ENCODE peak calls at places on chromosome 2, in five cellular contexts. P is suprapubic skin, L is colonic mucosa, A is MM.1S, M is heart left ventricle. K is an unnamed sample. For H3K36me3, the result is how much of the 10 kb centered on the place peaks cover.

GRCh38 chr2:240733803-240734495 is 42.3 kb downstream of the AQP12A start:
- DNase-seq in M (no peak), P (no peak), A (no peak), L (no peak), K (no peak)

GRCh38 chr2:119240311-119241204 is 16.9 kb downstream of the STEAP3 start:
- DNase-seq in P (no peak), A (no peak), M (peak), L (peak), K (peak)

GRCh38 chr2:31241625-31242270 is 7.8 kb downstream of the EHD3 start:
- DNase-seq in L (no peak), A (no peak), M (no peak), P (no peak), K (no peak)

GRCh38 chr2:38013158-38013752 is 62.7 kb downstream of the CYP1B1 start:
- DNase-seq in L (no peak), P (no peak), M (no peak), A (no peak), K (no peak)

GRCh38 chr2:185857676-185858075 is 119.1 kb downstream of the FSIP2 start:
- DNase-seq in P (no peak), A (no peak), L (no peak), M (no peak), K (no peak)

GRCh38 chr2:206392118-206392517 is 51.2 kb upstream of the ADAM23 start:
- DNase-seq in P (no peak), M (no peak), A (peak), L (no peak), K (no peak)

GRCh38 chr2:241803387-241804325 is 5.3 kb upstream of the NEU4 start:
- DNase-seq in M (peak), P (peak), A (no peak), L (peak), K (no peak)

GRCh38 chr2:20179179-20179754 is 45.7 kb downstream of the SDC1 start:
- DNase-seq in M (no peak), L (no peak), A (no peak), P (peak), K (no peak)

GRCh38 chr2:46548103-46548486 is 68.7 kb downstream of the TMEM247 start:
- DNase-seq in M (peak), A (peak), L (peak), P (no peak), K (peak)

GRCh38 chr2:65076345-65076710 is 20.1 kb downstream of the CEP68 start:
- DNase-seq in M (no peak), A (no peak), L (no peak), P (no peak), K (no peak)

GRCh38 chr2:235204923-235205322 is 253.1 kb downstream of the SH3BP4 start:
- DNase-seq in P (no peak), L (no peak), M (no peak), A (no peak), K (no peak)

GRCh38 chr2:124402274-124402673 is 377.2 kb downstream of the CNTNAP5 start:
- DNase-seq in L (no peak), M (no peak), A (no peak), P (no peak), K (no peak)

GRCh38 chr2:69452687-69453086 is 15.5 kb upstream of the NFU1 start:
- DNase-seq in L (no peak), A (no peak), M (no peak), P (no peak), K (no peak)

GRCh38 chr2:69300650-69301049 is 86.4 kb downstream of the GFPT1 start:
- DNase-seq in M (no peak), P (no peak), A (no peak), L (no peak), K (no peak)

GRCh38 chr2:25979006-25979405 is 3.3 kb downstream of the KIF3C start:
- DNase-seq in L (no peak), M (no peak), P (no peak), A (no peak), K (no peak)

GRCh38 chr2:229376866-229377265 is 105.8 kb upstream of the PID1 start:
- DNase-seq in A (no peak), P (no peak), L (no peak), M (no peak), K (no peak)

GRCh38 chr2:72982781-72983499 is 65.6 kb downstream of the EMX1 start:
- DNase-seq in P (no peak), M (no peak), A (no peak), L (no peak), K (no peak)

GRCh38 chr2:127165539-127165935 is 54.6 kb downstream of the CYP27C1 start:
- DNase-seq in P (no peak), M (peak), L (no peak), A (peak), K (no peak)

GRCh38 chr2:64766841-64767669 is 113.3 kb upstream of the SERTAD2 start:
- DNase-seq in M (no peak), P (no peak), L (no peak), A (peak), K (no peak)

GRCh38 chr2:211103989-211104388 is 547.6 kb downstream of the CPS1 start:
- DNase-seq in A (no peak), M (no peak), P (no peak), L (peak), K (no peak)

GRCh38 chr2:47486858-47487497 is 84.0 kb downstream of the MSH2 start:
- DNase-seq in P (no peak), M (no peak), A (no peak), L (no peak), K (no peak)

GRCh38 chr2:181077128-181077709 is 96.8 kb downstream of the UBE2E3 start:
- DNase-seq in P (no peak), L (peak), A (peak), M (no peak), K (no peak)

GRCh38 chr2:134819334-134819733 is 19.1 kb upstream of the ACMSD start:
- DNase-seq in P (no peak), L (no peak), A (no peak), M (no peak), K (no peak)

GRCh38 chr2:98806266-98806697 is 75.3 kb upstream of the MGAT4A start:
- DNase-seq in M (peak), L (no peak), A (no peak), P (no peak), K (peak)

GRCh38 chr2:10957396-10957795 is 45.7 kb downstream of the KCNF1 start:
- DNase-seq in P (no peak), M (no peak), L (no peak), A (no peak), K (no peak)

GRCh38 chr2:120269816-120270215 is 17.2 kb downstream of the RALB start:
- DNase-seq in M (no peak), P (no peak), A (no peak), L (no peak), K (no peak)

GRCh38 chr2:199602271-199602895 is 144.6 kb upstream of the SATB2 start:
- DNase-seq in M (no peak), P (no peak), A (no peak), L (peak), K (no peak)

GRCh38 chr2:218392891-218393462 is 6.7 kb upstream of the CTDSP1 start:
- DNase-seq in P (no peak), L (no peak), A (no peak), M (no peak), K (no peak)

GRCh38 chr2:28322887-28323483 is 69.7 kb upstream of the FOSL2 start:
- DNase-seq in A (no peak), L (no peak), P (no peak), M (no peak), K (no peak)

GRCh38 chr2:172227719-172228118 is 125.0 kb upstream of the DLX2 start:
- DNase-seq in M (no peak), L (no peak), A (no peak), P (no peak), K (no peak)

GRCh38 chr2:73004466-73004865 is 67.0 kb downstream of the SFXN5 start:
- DNase-seq in P (no peak), L (no peak), A (no peak), M (no peak), K (no peak)

DNA sequence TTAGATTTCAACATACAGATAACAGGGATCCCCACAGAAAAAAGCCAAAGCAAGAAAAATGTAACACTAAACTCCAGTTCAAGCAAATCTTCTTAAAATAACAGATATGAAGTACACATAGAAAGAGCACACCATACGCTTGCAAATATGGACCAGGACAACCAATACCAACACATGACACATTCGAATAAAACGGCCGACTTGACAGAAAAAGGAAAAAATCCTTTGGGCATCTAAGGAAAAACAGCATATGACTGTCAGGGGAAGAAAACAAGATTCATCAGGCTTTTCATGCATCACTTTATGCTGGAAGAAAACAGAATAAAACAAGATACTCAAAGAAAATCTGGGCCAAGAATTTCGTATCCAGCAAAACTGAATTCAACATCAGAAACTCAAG is 16.0 kb downstream of the RNASEH1 start:
- DNase-seq in P (no peak), L (no peak), M (no peak), A (no peak), K (no peak)
- H3K36me3 ChIP-seq in P (half or more), L (under half), M (under half), A (under half), K (under half)

GRCh38 chr2:95333056-95333455 is 35.9 kb downstream of the KCNIP3 start:
- DNase-seq in M (no peak), L (no peak), P (no peak), A (no peak), K (no peak)
- H3K27ac ChIP-seq in M (no peak), L (no peak), P (no peak), A (no peak), K (no peak)

DNA sequence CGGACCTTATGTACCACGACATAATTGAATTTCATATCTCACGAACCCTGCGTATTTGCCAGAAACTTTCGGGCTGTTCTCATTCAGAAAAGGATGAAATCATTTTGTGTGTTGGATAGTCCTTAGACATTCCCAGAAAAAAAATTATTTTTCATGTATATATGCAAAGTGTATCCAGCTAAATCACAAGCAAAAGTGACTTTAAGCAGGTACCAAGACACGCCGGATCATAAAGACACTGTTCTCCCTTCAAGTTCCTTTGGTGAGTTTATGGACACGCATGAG is 35.1 kb upstream of the PNO1 start:
- DNase-seq in L (no peak), P (no peak), M (no peak), A (no peak), K (no peak)
- TF ChIP-seq CTCF in L (peak), P (no peak), M (peak), A (no peak), K (no peak)

GRCh38 chr2:209613941-209614340 is 157.7 kb upstream of the UNC80 start:
- DNase-seq in A (no peak), L (no peak), M (no peak), P (no peak), K (no peak)

GRCh38 chr2:209619782-209620181 is 151.8 kb upstream of the UNC80 start:
- DNase-seq in P (no peak), A (peak), L (no peak), M (no peak), K (no peak)

GRCh38 chr2:209609531-209609930 is 162.1 kb upstream of the UNC80 start:
- DNase-seq in L (no peak), A (no peak), P (no peak), M (no peak), K (no peak)

GRCh38 chr2:209610631-209611030 is 161.0 kb upstream of the UNC80 start:
- DNase-seq in P (no peak), L (no peak), A (no peak), M (no peak), K (no peak)

DNA sequence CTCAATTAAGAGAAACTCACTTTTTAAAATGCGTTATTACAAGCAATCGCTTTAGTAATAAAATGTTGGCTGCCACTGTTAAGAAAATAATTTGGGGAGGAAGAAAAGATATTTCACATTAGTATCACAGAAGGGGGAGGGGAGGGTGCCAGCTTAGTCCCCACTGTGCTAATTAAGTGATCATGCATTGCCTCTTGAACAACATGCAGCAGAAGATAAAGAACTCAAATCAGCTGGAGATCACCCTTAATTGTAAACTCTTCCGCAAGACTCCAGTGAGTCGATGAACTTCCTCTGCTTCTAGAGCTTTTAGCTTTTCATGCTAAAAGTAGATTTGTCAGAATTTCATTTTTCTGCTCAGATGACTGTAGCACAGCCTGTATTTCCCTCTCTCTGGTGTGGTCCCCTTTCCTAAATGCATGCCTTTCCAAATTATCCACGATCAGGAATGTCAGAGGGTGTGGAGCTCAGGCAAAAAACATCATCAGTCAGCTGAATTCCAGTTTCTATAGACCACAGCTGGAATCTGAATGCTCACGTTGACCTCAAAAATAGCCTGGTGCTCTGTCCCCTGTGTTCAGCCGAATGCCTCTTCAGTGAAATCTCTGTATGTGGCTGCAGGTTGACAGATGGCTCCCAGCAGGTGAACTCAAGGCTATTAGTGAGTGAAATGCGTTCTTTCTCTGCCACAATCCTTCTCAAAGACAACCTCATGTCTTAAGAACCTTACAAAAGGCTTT is 156.8 kb upstream of the UNC80 start:
- DNase-seq in M (no peak), L (no peak), P (no peak), A (no peak), K (no peak)
- H3K36me3 ChIP-seq in M (under half), L (under half), P (under half), A (under half), K (under half)

GRCh38 chr2:27080603-27080938 is 2.2 kb downstream of the EMILIN1 start:
- DNase-seq in A (no peak), L (no peak), P (no peak), M (no peak), K (no peak)
- H3K27ac ChIP-seq in A (peak), L (peak), P (no peak), M (peak), K (peak)

K was measured in lung.